ENCODE peak calls at places on chromosome 18, in eight cellular contexts. Y, U, P, C, I, A, O and B are unnamed samples.

GRCh38 chr18:67864677-67865340 is 348.3 kb upstream of the DSEL start:
- DNase-seq in Y (peak; percentile 58), U (no peak), P (peak; percentile 56), C (no peak), I (no peak), A (peak; percentile 66), O (no peak), B (no peak)

GRCh38 chr18:48167901-48168300 is 237.4 kb upstream of the SMAD2 start:
- DNase-seq in Y (no peak), U (no peak), P (no peak), C (no peak), I (no peak), A (no peak), O (no peak), B (no peak)

GRCh38 chr18:30903566-30903965 is 139.0 kb downstream of the DSC3 start:
- DNase-seq in Y (no peak), U (no peak), P (no peak), C (no peak), I (no peak), A (peak; percentile 46), O (no peak), B (no peak)

GRCh38 chr18:48632676-48633257 is 93.9 kb downstream of the CTIF start:
- DNase-seq in Y (no peak), U (no peak), P (no peak), C (no peak), I (no peak), A (no peak), O (no peak), B (no peak)

GRCh38 chr18:13463526-13463925 is 245.0 kb downstream of the LDLRAD4 start:
- DNase-seq in Y (no peak), U (no peak), P (no peak), C (no peak), I (no peak), A (no peak), O (no peak), B (no peak)

GRCh38 chr18:11674119-11674518 is 14.9 kb upstream of the GNAL start:
- DNase-seq in Y (no peak), U (no peak), P (no peak), C (no peak), I (no peak), A (no peak), O (no peak), B (no peak)

GRCh38 chr18:35580748-35581534 is 599 bp upstream of the GALNT1 start:
- DNase-seq in Y (peak; percentile 41), U (peak; percentile 51), P (peak; percentile 68), C (peak; percentile 57), I (peak; percentile 62), A (peak; percentile 46), O (peak; percentile 61), B (peak; percentile 66)

GRCh38 chr18:449374-449773 is 51.1 kb downstream of the COLEC12 start:
- DNase-seq in Y (no peak), U (no peak), P (peak; percentile 38), C (no peak), I (peak; percentile 19), A (no peak), O (no peak), B (peak; percentile 45)

GRCh38 chr18:22667616-22668422 is 250.1 kb upstream of the CTAGE1 start:
- DNase-seq in Y (peak; percentile 99), U (no peak), P (peak; percentile 89), C (no peak), I (no peak), A (peak; percentile 92), O (no peak), B (no peak)

GRCh38 chr18:36697905-36698304 is 130.9 kb downstream of the TPGS2 start:
- DNase-seq in Y (peak; percentile 94), U (no peak), P (peak; percentile 76), C (no peak), I (no peak), A (peak; percentile 93), O (no peak), B (no peak)

GRCh38 chr18:49630246-49630699 is 68.4 kb downstream of the LIPG start:
- DNase-seq in Y (no peak), U (no peak), P (peak; percentile 46), C (no peak), I (no peak), A (peak; percentile 21), O (no peak), B (no peak)

GRCh38 chr18:76679259-76679658 is 143.1 kb upstream of the ZNF236 start:
- DNase-seq in Y (no peak), U (no peak), P (no peak), C (no peak), I (peak; percentile 42), A (no peak), O (no peak), B (no peak)
- TF ChIP-seq CTCF in Y (peak; percentile 33), U (no peak), P (peak; percentile 8), C (no peak), I (no peak), A (no peak), O (no peak), B (no peak)

GRCh38 chr18:57969824-57970223 is 74.2 kb upstream of the NEDD4L start:
- DNase-seq in Y (no peak), U (no peak), P (no peak), C (no peak), I (no peak), A (no peak), O (no peak), B (no peak)

GRCh38 chr18:57973889-57974288 is 70.1 kb upstream of the NEDD4L start:
- DNase-seq in Y (no peak), U (no peak), P (no peak), C (no peak), I (no peak), A (no peak), O (no peak), B (no peak)

GRCh38 chr18:57975805-57976204 is 68.2 kb upstream of the NEDD4L start:
- DNase-seq in Y (no peak), U (no peak), P (no peak), C (no peak), I (no peak), A (no peak), O (no peak), B (no peak)

GRCh38 chr18:57974585-57974984 is 69.4 kb upstream of the NEDD4L start:
- DNase-seq in Y (no peak), U (no peak), P (no peak), C (no peak), I (no peak), A (no peak), O (no peak), B (no peak)

DNA sequence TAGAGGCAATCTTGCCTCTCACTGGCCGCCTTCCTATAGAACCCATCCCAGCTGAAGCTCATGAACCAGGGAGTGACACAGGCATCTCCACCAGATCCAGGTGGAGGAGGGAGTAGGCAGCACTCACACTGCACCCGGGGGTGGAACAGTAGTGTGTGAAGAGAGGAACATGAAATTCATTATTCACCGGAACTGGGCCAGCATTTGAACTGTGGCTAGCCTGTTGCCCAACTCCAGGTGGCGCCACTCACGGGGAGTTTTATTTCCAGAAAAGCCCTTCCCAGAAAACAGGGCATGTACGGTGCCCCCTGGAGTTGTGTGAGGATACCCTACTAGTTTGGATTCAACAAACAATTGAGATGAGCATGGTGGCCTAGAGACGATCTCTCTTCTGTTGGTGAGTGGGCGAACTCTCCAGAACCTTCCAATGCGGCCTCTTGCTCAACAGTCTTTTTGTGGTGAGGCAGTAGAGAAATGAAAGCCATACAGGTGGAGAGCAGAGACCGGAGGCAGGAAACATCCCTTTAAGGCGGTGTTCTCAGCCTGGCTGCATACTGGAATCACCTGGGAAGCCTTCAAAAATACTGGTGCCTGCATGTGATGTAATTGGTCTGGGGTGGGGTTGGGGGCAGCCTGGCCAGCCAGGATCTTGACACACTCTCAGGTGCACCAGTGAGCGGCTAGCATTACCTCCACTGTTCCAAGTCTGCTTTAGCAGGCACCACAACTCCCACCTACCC is 73.5 kb upstream of the NEDD4L start:
- DNase-seq in Y (no peak), U (no peak), P (no peak), C (peak; percentile 10), I (peak; percentile 76), A (peak; percentile 16), O (no peak), B (no peak)
- TF ChIP-seq CTCF in Y (peak; percentile 24), U (no peak), P (peak; percentile 28), C (peak; percentile 51), I (peak; percentile 64), A (peak; percentile 49), O (no peak), B (peak; percentile 20)

DNA sequence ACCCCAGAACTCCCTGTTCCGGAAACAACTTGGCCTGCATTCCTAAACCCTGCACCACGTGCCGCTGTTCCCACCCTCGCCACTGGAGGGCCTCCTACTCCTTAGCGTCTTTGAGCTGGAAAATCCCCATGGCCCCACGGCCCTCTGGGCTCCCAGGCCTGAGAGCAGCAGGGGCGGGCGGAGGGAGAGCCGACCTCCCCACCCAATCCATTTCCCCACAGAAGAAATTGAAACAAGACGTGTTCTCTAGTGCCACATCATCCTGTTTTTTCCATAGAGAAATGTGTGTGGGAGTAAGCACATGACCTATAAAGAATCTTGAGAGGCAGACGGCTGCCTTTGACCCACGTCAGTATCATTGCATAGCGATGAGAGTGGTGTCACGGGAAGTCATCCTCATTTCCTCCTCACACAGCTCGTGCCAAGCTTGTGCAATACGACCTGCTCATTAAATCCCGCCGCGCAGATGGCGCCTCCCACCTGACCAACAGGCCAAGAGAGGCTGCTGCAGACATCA is 79.2 kb downstream of the LAMA1 start:
- DNase-seq in Y (peak; percentile 99), U (peak; percentile 46), P (peak; percentile 100), C (peak; percentile 85), I (peak; percentile 90), A (peak; percentile 99), O (no peak), B (peak; percentile 86)
- TF ChIP-seq CTCF in Y (peak; percentile 89), U (peak; percentile 38), P (peak; percentile 93), C (peak; percentile 93), I (peak; percentile 66), A (peak; percentile 72), O (no peak), B (peak; percentile 75)

GRCh38 chr18:32958746-32959145 is 185.9 kb upstream of the KLHL14 start:
- DNase-seq in Y (no peak), U (no peak), P (no peak), C (no peak), I (no peak), A (no peak), O (no peak), B (no peak)

GRCh38 chr18:32956591-32957310 is 183.9 kb upstream of the KLHL14 start:
- DNase-seq in Y (peak; percentile 18), U (no peak), P (peak; percentile 73), C (no peak), I (no peak), A (peak; percentile 91), O (no peak), B (no peak)
- TF ChIP-seq CTCF in Y (peak; percentile 4), U (no peak), P (peak; percentile 37), C (no peak), I (no peak), A (peak; percentile 90), O (no peak), B (no peak)

DNA sequence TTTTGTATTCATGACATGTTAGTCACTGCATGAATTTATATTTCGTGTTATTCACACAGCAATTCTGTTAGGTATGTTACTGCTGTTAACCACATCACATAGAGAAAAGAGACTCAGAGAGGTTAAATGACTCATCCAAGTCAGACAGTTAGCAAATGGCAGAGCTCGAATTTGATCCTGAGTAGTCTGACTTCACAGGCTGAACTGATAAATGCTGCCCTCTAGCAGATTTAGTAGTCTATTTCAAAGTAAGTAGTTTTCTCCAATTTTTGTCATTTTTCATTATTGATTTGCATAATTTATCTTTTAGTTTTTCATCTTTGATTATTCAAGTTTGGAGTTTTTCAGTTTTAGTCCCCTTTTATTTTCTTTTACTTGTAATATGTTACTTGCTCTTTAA is 58.3 kb downstream of the WDR7 start:
- DNase-seq in Y (peak; percentile 90), U (no peak), P (peak; percentile 72), C (no peak), I (no peak), A (peak; percentile 92), O (no peak), B (no peak)
- TF ChIP-seq CTCF in Y (peak; percentile 36), U (peak; percentile 11), P (peak; percentile 21), C (no peak), I (no peak), A (peak; percentile 42), O (peak; percentile 53), B (no peak)